ENCODE peak calls at places on chromosomes 2 and 18, in five cellular contexts. K is HepG2, N is HCT116, T is GM12878, C is K562. Q is an unnamed sample.

GRCh38 chr2:11417946-11418585 is 47.9 kb downstream of the E2F6 start:
- DNase-seq in C (peak), N (no peak), K (peak), T (no peak), Q (peak)

GRCh38 chr2:23681356-23682140 is 245.4 kb downstream of the ATAD2B start:
- DNase-seq in C (no peak), N (no peak), T (no peak), K (no peak), Q (no peak)

GRCh38 chr2:121372082-121372481 is 87.1 kb upstream of the TFCP2L1 start:
- DNase-seq in T (no peak), C (no peak), K (no peak), N (no peak), Q (no peak)

GRCh38 chr2:9809064-9809356 is 34.3 kb upstream of the TAF1B start:
- DNase-seq in K (no peak), C (no peak), T (no peak), N (no peak), Q (no peak)

GRCh38 chr2:154697422-154698237 is 865 bp upstream of the KCNJ3 start:
- DNase-seq in T (no peak), C (no peak), K (no peak), N (no peak), Q (peak)

GRCh38 chr2:63503818-63504217 is 84.5 kb downstream of the WDPCP start:
- DNase-seq in C (no peak), T (no peak), N (no peak), K (no peak), Q (no peak)

GRCh38 chr18:35335861-35336260 is 8.4 kb downstream of the ZNF24 start:
- DNase-seq in T (no peak), N (no peak), K (no peak), C (no peak), Q (no peak)

GRCh38 chr2:170846318-170846717 is 29.6 kb downstream of the GAD1 start:
- DNase-seq in K (no peak), N (no peak), T (no peak), C (no peak), Q (no peak)

GRCh38 chr2:84924173-84925106 is 19.0 kb downstream of the TMSB10 start:
- DNase-seq in T (peak), N (no peak), K (peak), C (peak), Q (peak)

GRCh38 chr2:183269956-183270355 is 145.7 kb downstream of the NUP35 start:
- DNase-seq in T (no peak), N (no peak), C (no peak), K (no peak), Q (no peak)

GRCh38 chr2:133789743-133790142 is 221.5 kb upstream of the NCKAP5 start:
- DNase-seq in T (no peak), C (no peak), N (no peak), K (peak), Q (no peak)

GRCh38 chr2:172230783-172231446 is 128.2 kb upstream of the DLX2 start:
- DNase-seq in C (no peak), N (no peak), T (no peak), K (no peak), Q (no peak)

GRCh38 chr2:98346259-98347236 is at the start of gene CNGA3:
- DNase-seq in K (no peak), T (no peak), C (peak), N (no peak), Q (peak)
- TF ChIP-seq EZH2 in K (no peak), T (no peak), C (no peak), N (no peak), Q (no peak)

DNA sequence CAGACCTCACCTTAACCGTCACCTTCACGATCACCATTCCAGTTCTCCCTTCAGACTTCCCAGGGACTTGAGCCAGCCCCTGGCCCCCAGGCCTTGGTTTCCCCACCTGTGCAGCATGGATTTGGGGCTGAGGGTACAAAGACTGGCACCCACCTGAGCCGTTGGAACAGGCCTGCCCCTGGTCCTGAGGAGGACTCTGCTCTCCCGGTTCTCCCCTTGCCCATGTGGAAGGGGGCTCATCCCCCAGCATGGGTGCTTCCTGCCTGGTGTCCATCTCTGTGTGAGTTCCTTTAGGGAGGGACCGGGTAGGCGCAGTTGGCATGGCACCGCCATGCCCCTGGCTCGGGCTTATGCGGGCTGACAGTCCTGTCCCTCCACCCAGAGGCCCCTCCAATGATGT is 10.9 kb upstream of the GPR35 start:
- DNase-seq in C (no peak), T (no peak), K (no peak), N (no peak), Q (no peak)
- TF ChIP-seq REST in C (no peak), T (no peak), K (no peak), N (no peak), Q (no peak)

DNA sequence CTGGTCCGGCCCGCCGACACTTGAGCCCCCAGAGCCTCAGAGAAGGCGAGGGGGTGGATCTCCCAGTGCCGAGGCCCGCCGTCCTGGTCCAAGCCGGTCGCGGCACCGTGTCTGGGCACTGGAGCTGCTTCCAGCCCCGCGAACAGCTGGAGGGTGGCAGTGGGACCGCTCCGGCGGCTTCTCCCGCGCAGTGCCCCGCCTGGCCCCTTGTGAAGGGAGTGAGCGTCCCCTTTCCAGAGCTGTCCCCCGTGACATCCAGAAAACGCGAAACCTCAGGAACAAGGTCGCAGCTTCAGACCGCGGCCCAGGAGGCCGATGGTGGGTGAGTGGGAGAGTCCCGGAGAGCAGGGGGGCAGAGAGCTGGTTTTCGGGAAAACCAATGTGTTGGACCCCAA is 579 bp upstream of the EMX1 start:
- DNase-seq in K (no peak), T (no peak), C (no peak), N (no peak), Q (peak)
- TF ChIP-seq EZH2 in K (no peak), T (no peak), C (no peak), N (no peak), Q (peak)

GRCh38 chr18:79405781-79406575 is 10.2 kb downstream of the NFATC1 start:
- DNase-seq in C (no peak), K (no peak), N (no peak), T (peak), Q (no peak)
- TF ChIP-seq REST in C (no peak), K (no peak), N (no peak), T (no peak), Q (no peak)